ENCODE peak calls at places on chromosomes 5 and 9, in nine cellular contexts. V, K, A, C, Q, B, T, W and J are unnamed samples.
A peak's percentile ranks its signal among the peaks of the same experiment; 100 is the strongest.

GRCh38 chr5:23007226-23007625 is 154.1 kb upstream of the CDH12 start:
- DNase-seq in K (no peak), W (no peak), V (no peak), A (no peak), T (no peak), B (no peak), Q (no peak), C (no peak), J (no peak)

GRCh38 chr5:153960269-153961215 is 78.2 kb downstream of the FAM114A2 start:
- DNase-seq in K (peak; percentile 34), B (no peak), A (no peak), T (no peak), W (no peak), C (no peak), V (no peak), Q (no peak), J (no peak)

GRCh38 chr9:19788614-19789271 is at the start of gene SLC24A2:
- DNase-seq in W (no peak), A (no peak), T (peak; percentile 28), V (peak; percentile 70), K (no peak), Q (no peak), B (peak; percentile 79), C (no peak), J (no peak)

GRCh38 chr5:107248065-107248695 is 422.6 kb downstream of the EFNA5 start:
- DNase-seq in B (peak; percentile 40), C (peak; percentile 3), T (peak; percentile 57), K (peak; percentile 44), V (peak; percentile 65), A (peak; percentile 11), Q (peak; percentile 6), W (peak; percentile 2), J (peak; percentile 53)

GRCh38 chr5:73189816-73190451 is 16.9 kb downstream of the TMEM174 start:
- DNase-seq in T (no peak), K (no peak), V (peak; percentile 50), B (no peak), Q (no peak), W (no peak), A (no peak), C (no peak), J (no peak)

GRCh38 chr9:133916159-133916541 is 76.0 kb downstream of the VAV2 start:
- DNase-seq in W (no peak), C (no peak), Q (no peak), A (no peak), T (no peak), K (no peak), B (no peak), V (no peak), J (no peak)

GRCh38 chr5:109567374-109568044 is 122.2 kb upstream of the MAN2A1 start:
- DNase-seq in Q (no peak), V (no peak), W (no peak), A (no peak), K (no peak), C (no peak), T (no peak), B (no peak), J (no peak)

GRCh38 chr9:112112941-112113399 is 62.1 kb downstream of the SUSD1 start:
- DNase-seq in V (peak; percentile 52), C (no peak), A (no peak), K (no peak), Q (peak; percentile 6), B (peak; percentile 24), W (no peak), T (no peak), J (peak; percentile 82)

GRCh38 chr9:35051069-35051967 is 21.1 kb downstream of the VCP start:
- DNase-seq in A (peak; percentile 30), B (peak; percentile 67), C (no peak), V (peak; percentile 62), K (peak; percentile 67), T (peak; percentile 59), W (peak; percentile 22), Q (peak; percentile 57), J (peak; percentile 27)

GRCh38 chr5:78727786-78728761 is 79.5 kb upstream of the LHFPL2 start:
- DNase-seq in B (no peak), V (no peak), T (no peak), Q (no peak), A (no peak), C (no peak), K (no peak), W (no peak), J (no peak)

GRCh38 chr5:168219515-168220410 is 71.7 kb upstream of the WWC1 start:
- DNase-seq in B (peak; percentile 80), V (peak; percentile 71), C (peak; percentile 6), T (peak; percentile 66), K (peak; percentile 20), A (peak; percentile 38), W (peak; percentile 5), Q (no peak), J (peak; percentile 68)